ENCODE peak calls at places on chromosomes 6 and 20, in ten cellular contexts. R is LoVo, G is aorta, C is anterior cingulate cortex, Q is NCI-H2081, V is GM20000, K is B cell, E is cerebellum, Y is RCC 7860, P is NCI-H446. M is an unnamed sample.

GRCh38 chr6:160160450-160160849 is 38.8 kb downstream of the SLC22A1 start:
- DNase-seq in K (no peak), Q (no peak), P (no peak), E (no peak), V (no peak), C (no peak), Y (no peak), G (no peak), R (no peak), M (no peak)

GRCh38 chr20:64041040-64041780 is 5.2 kb downstream of the C20orf204 start:
- DNase-seq in Y (no peak), C (no peak), P (peak), K (no peak), V (no peak), Q (no peak), R (no peak), G (no peak), E (peak), M (peak)

GRCh38 chr6:73079611-73079955 is 145.7 kb downstream of the KHDC1L start:
- DNase-seq in V (no peak), Y (peak), K (no peak), G (no peak), P (no peak), R (peak), C (no peak), E (no peak), Q (no peak), M (no peak)

GRCh38 chr6:27553123-27553904 is 80.4 kb upstream of the ZNF184 start:
- DNase-seq in V (peak), G (no peak), Q (peak), R (no peak), P (peak), K (no peak), C (no peak), E (no peak), Y (peak), M (no peak)

GRCh38 chr20:47727170-47727880 is 58.0 kb downstream of the SULF2 start:
- DNase-seq in E (no peak), R (no peak), V (peak), P (no peak), Y (no peak), Q (no peak), K (peak), C (no peak), G (no peak), M (no peak)

GRCh38 chr20:38961530-38962043 is 557 bp upstream of the DHX35 start:
- DNase-seq in R (no peak), G (no peak), E (no peak), Q (peak), P (no peak), C (no peak), Y (no peak), V (no peak), K (no peak), M (no peak)

GRCh38 chr6:51382838-51383237 is 564.2 kb downstream of the TFAP2B start:
- DNase-seq in Q (no peak), E (no peak), P (no peak), Y (no peak), R (no peak), G (no peak), C (no peak), K (no peak), V (no peak), M (no peak)

GRCh38 chr6:38020593-38020992 is 201.1 kb downstream of the ZFAND3 start:
- DNase-seq in R (no peak), V (no peak), Y (no peak), K (no peak), C (no peak), Q (peak), P (no peak), G (no peak), E (peak), M (no peak)

GRCh38 chr6:119076173-119076965 is 2.1 kb downstream of the FAM184A start:
- DNase-seq in V (no peak), C (no peak), Q (no peak), Y (no peak), K (no peak), R (no peak), P (no peak), G (no peak), E (no peak), M (no peak)

GRCh38 chr6:120826253-120826652 is 508.0 kb downstream of the TBC1D32 start:
- DNase-seq in R (peak), C (no peak), P (no peak), K (peak), Q (peak), Y (no peak), V (peak), E (no peak), G (no peak), M (peak)

GRCh38 chr6:29255530-29255929 is 46.0 kb upstream of the OR14J1 start:
- DNase-seq in Y (peak), G (no peak), V (no peak), E (no peak), R (no peak), Q (no peak), P (no peak), K (no peak), C (no peak), M (no peak)

GRCh38 chr6:145962581-145962980 is 1.6 kb downstream of the SHPRH start:
- DNase-seq in E (no peak), Y (no peak), R (no peak), C (no peak), Q (no peak), K (no peak), G (no peak), P (no peak), V (no peak), M (no peak)

GRCh38 chr6:16637635-16638034 is 123.6 kb downstream of the ATXN1 start:
- DNase-seq in G (no peak), P (no peak), K (no peak), R (no peak), E (no peak), Q (no peak), Y (no peak), C (no peak), V (no peak), M (no peak)

GRCh38 chr6:22470454-22471368 is 98.7 kb upstream of the HDGFL1 start:
- DNase-seq in R (peak), K (no peak), Q (peak), G (no peak), C (no peak), P (peak), Y (no peak), E (no peak), V (no peak), M (no peak)

GRCh38 chr20:6841128-6841527 is 73.6 kb downstream of the BMP2 start:
- DNase-seq in R (no peak), V (no peak), E (no peak), C (no peak), Y (no peak), G (no peak), P (no peak), Q (no peak), K (no peak), M (no peak)

GRCh38 chr6:139856562-139856961 is 482.1 kb upstream of the CITED2 start:
- DNase-seq in V (no peak), C (no peak), Y (no peak), G (no peak), K (no peak), Q (no peak), E (no peak), P (no peak), R (no peak), M (no peak)

GRCh38 chr20:20894753-20895152 is 182.3 kb upstream of the RALGAPA2 start:
- DNase-seq in Y (no peak), G (no peak), C (no peak), Q (no peak), K (no peak), V (no peak), P (no peak), R (no peak), E (no peak), M (no peak)

GRCh38 chr6:11536795-11537194 is 754 bp upstream of the TMEM170B start:
- DNase-seq in V (no peak), R (no peak), E (peak), G (no peak), K (no peak), C (peak), Y (no peak), P (no peak), Q (peak), M (no peak)

GRCh38 chr6:163354779-163355431 is 59.6 kb upstream of the QKI start:
- DNase-seq in P (no peak), V (peak), C (peak), R (no peak), K (peak), Q (no peak), E (peak), Y (peak), G (peak), M (no peak)

GRCh38 chr6:139003751-139004150 is 15.7 kb upstream of the REPS1 start:
- DNase-seq in K (no peak), V (no peak), Y (no peak), C (no peak), Q (no peak), G (no peak), E (no peak), P (no peak), R (no peak), M (no peak)

GRCh38 chr20:37573626-37574198 is 46.0 kb upstream of the BLCAP start:
- DNase-seq in V (no peak), R (no peak), K (no peak), G (no peak), Y (no peak), P (no peak), C (no peak), Q (no peak), E (no peak), M (no peak)

GRCh38 chr6:16727996-16728395 is 33.3 kb downstream of the ATXN1 start:
- DNase-seq in K (no peak), R (no peak), V (no peak), Q (no peak), Y (peak), E (no peak), P (no peak), C (no peak), G (no peak), M (no peak)

GRCh38 chr6:31639449-31639861 is 13.0 kb downstream of the BAG6 start:
- DNase-seq in Y (no peak), P (no peak), V (no peak), G (no peak), E (no peak), R (no peak), Q (no peak), K (no peak), C (no peak), M (no peak)

GRCh38 chr6:26199773-26200728 is 112.8 kb downstream of the HFE start:
- DNase-seq in V (no peak), C (no peak), Q (peak), K (no peak), G (no peak), R (peak), E (no peak), P (peak), Y (peak), M (no peak)

GRCh38 chr6:139568157-139568955 is 193.9 kb upstream of the CITED2 start:
- DNase-seq in R (no peak), C (no peak), V (no peak), Q (no peak), G (no peak), E (no peak), P (no peak), K (no peak), Y (peak), M (no peak)

GRCh38 chr20:45306431-45306982 is at the start of gene RBPJL:
- DNase-seq in R (no peak), K (peak), V (peak), C (no peak), G (peak), Q (no peak), Y (no peak), P (no peak), E (no peak), M (no peak)

GRCh38 chr6:18823782-18824386 is 436.7 kb downstream of the RNF144B start:
- DNase-seq in G (no peak), E (no peak), C (no peak), Y (no peak), V (no peak), Q (peak), P (no peak), R (no peak), K (peak), M (peak)

GRCh38 chr6:106700581-106700980 is 71.2 kb downstream of the QRSL1 start:
- DNase-seq in E (no peak), G (no peak), Y (no peak), K (no peak), V (no peak), R (no peak), Q (no peak), C (no peak), P (no peak), M (no peak)

GRCh38 chr20:63542031-63542559 is 4.9 kb upstream of the PTK6 start:
- DNase-seq in P (no peak), Q (no peak), K (peak), E (no peak), Y (no peak), C (no peak), R (peak), V (no peak), G (no peak), M (no peak)

GRCh38 chr6:64175311-64175710 is 539.7 kb downstream of the PHF3 start:
- DNase-seq in Q (no peak), G (no peak), R (no peak), V (no peak), Y (no peak), P (no peak), K (no peak), C (no peak), E (no peak), M (no peak)

GRCh38 chr6:99282479-99283062 is 66.9 kb downstream of the FAXC start:
- DNase-seq in Q (no peak), K (no peak), C (no peak), Y (peak), E (peak), R (peak), P (peak), V (no peak), G (no peak), M (no peak)

GRCh38 chr6:5516036-5516435 is 254.7 kb downstream of the FARS2 start:
- DNase-seq in P (no peak), G (no peak), K (no peak), R (no peak), Y (no peak), C (no peak), E (no peak), Q (no peak), V (peak), M (no peak)

GRCh38 chr20:48329676-48330644 is 497.8 kb downstream of the PREX1 start:
- DNase-seq in G (no peak), Q (no peak), P (no peak), V (peak), E (no peak), R (no peak), K (peak), Y (no peak), C (no peak), M (peak)

GRCh38 chr6:44658571-44658970 is 271.1 kb downstream of the CDC5L start:
- DNase-seq in R (no peak), K (no peak), G (no peak), P (no peak), C (no peak), V (no peak), E (no peak), Y (no peak), Q (no peak), M (no peak)

GRCh38 chr6:113018351-113019151 is 671.4 kb downstream of the RFPL4B start:
- DNase-seq in R (peak), G (no peak), Y (peak), C (no peak), V (no peak), K (no peak), E (no peak), Q (no peak), P (no peak), M (no peak)

GRCh38 chr20:48797275-48797825 is 30.4 kb downstream of the PREX1 start:
- DNase-seq in P (no peak), E (peak), Y (no peak), G (peak), R (no peak), V (no peak), Q (no peak), C (peak), K (no peak), M (no peak)

GRCh38 chr6:82331031-82331773 is 32.4 kb upstream of the TPBG start:
- DNase-seq in C (no peak), Y (no peak), G (no peak), V (no peak), K (no peak), E (no peak), Q (peak), P (no peak), R (peak), M (peak)

GRCh38 chr6:164753517-164753916 is 555.9 kb downstream of the C6orf118 start:
- DNase-seq in Q (no peak), V (no peak), R (no peak), Y (peak), C (no peak), K (no peak), E (no peak), G (no peak), P (no peak), M (no peak)

GRCh38 chr6:11810854-11811643 is 32.4 kb upstream of the ADTRP start:
- DNase-seq in Y (no peak), V (no peak), Q (no peak), P (no peak), C (peak), K (no peak), G (no peak), R (no peak), E (no peak), M (no peak)

GRCh38 chr6:53530346-53530745 is 14.6 kb downstream of the GCLC start:
- DNase-seq in V (no peak), K (no peak), R (no peak), G (no peak), C (no peak), E (no peak), P (no peak), Y (no peak), Q (no peak), M (no peak)